ENCODE peak calls at places on chromosomes 7 and 10, in five cellular contexts. I is memory B cell, Z is NCI-H1694, W is EH, U is kidney epithelial cell. N is an unnamed sample.

GRCh38 chr10:4812041-4812440 is 14.0 kb upstream of the AKR1E2 start:
- DNase-seq in I (no peak), Z (no peak), W (no peak), U (no peak), N (no peak)

GRCh38 chr7:138091073-138091472 is 14.8 kb downstream of the AKR1D1 start:
- DNase-seq in I (no peak), Z (no peak), W (no peak), U (no peak), N (no peak)

GRCh38 chr7:5414876-5415275 is 8.8 kb downstream of the TNRC18 start:
- DNase-seq in I (no peak), Z (no peak), W (peak), U (no peak), N (peak)

GRCh38 chr7:117062300-117062699 is 109.0 kb downstream of the ST7 start:
- DNase-seq in I (no peak), Z (no peak), W (peak), U (no peak), N (peak)

GRCh38 chr10:844552-844951 is 87.0 kb downstream of the LARP4B start:
- DNase-seq in I (no peak), Z (no peak), W (peak), U (no peak), N (peak)

GRCh38 chr10:95818663-95819062 is 62.7 kb downstream of the ENTPD1 start:
- DNase-seq in I (no peak), Z (no peak), W (peak), U (peak), N (peak)

GRCh38 chr10:132183046-132183445 is 3.7 kb upstream of the DPYSL4 start:
- DNase-seq in I (no peak), Z (no peak), W (no peak), U (no peak), N (no peak)

GRCh38 chr7:38502848-38503247 is 128.3 kb downstream of the AMPH start:
- DNase-seq in I (no peak), Z (no peak), W (no peak), U (no peak), N (no peak)

GRCh38 chr7:95549818-95550529 is 46.3 kb downstream of the PDK4 start:
- DNase-seq in I (no peak), Z (no peak), W (peak), U (peak), N (peak)

GRCh38 chr7:120554960-120555571 is 282.1 kb downstream of the KCND2 start:
- DNase-seq in I (no peak), Z (peak), W (no peak), U (peak), N (peak)

GRCh38 chr10:77836299-77836820 is 90.2 kb downstream of the DLG5 start:
- DNase-seq in I (peak), Z (no peak), W (peak), U (no peak), N (no peak)

GRCh38 chr10:76306859-76307258 is 875.4 kb downstream of the LRMDA start:
- DNase-seq in I (no peak), Z (no peak), W (peak), U (no peak), N (peak)